ENCODE peak calls at places on chromosomes 5 and 9, in four cellular contexts. E is HFFc6; G is AG04450; V is stimulated activated CD8-positive, alpha-beta memory T cell treated with anti-CD3 and anti-CD28 coated beads, Interleukin-4, amount 100 ng/mL, for 24 hours. I is an unnamed sample.
A peak's percentile ranks its signal among the peaks of the same experiment; 100 is the strongest.

GRCh38 chr9:90162819-90163218 is 479.8 kb downstream of the DIRAS2 start:
- DNase-seq in E (no peak), G (no peak), V (no peak), I (no peak)

GRCh38 chr9:109506097-109506712 is 8.1 kb upstream of the PTPN3 start:
- DNase-seq in E (no peak), G (no peak), V (no peak), I (no peak)

GRCh38 chr9:4170231-4170630 is 129.6 kb downstream of the GLIS3 start:
- DNase-seq in E (no peak), G (no peak), V (no peak), I (no peak)

GRCh38 chr5:136012041-136012804 is 16.6 kb upstream of the TGFBI start:
- DNase-seq in E (no peak), G (no peak), V (no peak), I (no peak)

GRCh38 chr5:18745988-18746615 is 1111.8 kb downstream of the TAF11L14 start:
- DNase-seq in E (no peak), G (no peak), V (peak; percentile 10), I (no peak)

GRCh38 chr5:54996476-54996875 is 11.1 kb upstream of the ESM1 start:
- DNase-seq in E (no peak), G (no peak), V (no peak), I (no peak)

GRCh38 chr9:89448821-89449220 is 49.1 kb downstream of the SEMA4D start:
- DNase-seq in E (no peak), G (no peak), V (no peak), I (no peak)

GRCh38 chr5:36944607-36945225 is 68.1 kb downstream of the NIPBL start:
- DNase-seq in E (peak; percentile 52), G (peak; percentile 24), V (no peak), I (no peak)

GRCh38 chr9:77981332-77981731 is 50.3 kb downstream of the GNAQ start:
- DNase-seq in E (peak; percentile 72), G (no peak), V (no peak), I (no peak)

GRCh38 chr9:113887436-113887835 is 11.3 kb downstream of the ZNF618 start:
- DNase-seq in E (no peak), G (no peak), V (no peak), I (no peak)

I was measured in right atrium auricular region.